ENCODE peak calls at places on chromosomes 7 and 10, in four cellular contexts. D is body of pancreas, F is GM23248, K is mammary epithelial cell. U is an unnamed sample. For H3K4me1, the result is how much of the 10 kb centered on the place peaks cover.

GRCh38 chr10:118209215-118209614 is 132.9 kb downstream of the FAM204A start:
- DNase-seq in D (no peak), F (no peak), K (peak), U (peak)

GRCh38 chr10:8069108-8069507 is 14.6 kb downstream of the GATA3 start:
- DNase-seq in D (no peak), K (no peak), F (no peak), U (no peak)

GRCh38 chr10:35961501-35961900 is 319.4 kb upstream of the FZD8 start:
- DNase-seq in D (no peak), F (peak), K (peak), U (no peak)

GRCh38 chr7:151990567-151990966 is 34.3 kb downstream of the GALNTL5 start:
- DNase-seq in D (no peak), K (no peak), F (peak), U (peak)

GRCh38 chr10:93991596-93992284 is 2.0 kb upstream of the PLCE1 start:
- DNase-seq in D (peak), F (peak), K (peak), U (peak)

GRCh38 chr7:47804767-47805545 is 143.3 kb downstream of the PKD1L1 start:
- DNase-seq in F (no peak), K (no peak), D (no peak), U (peak)

GRCh38 chr7:39587393-39587792 is 21.2 kb downstream of the YAE1 start:
- DNase-seq in D (no peak), K (peak), F (peak), U (no peak)

GRCh38 chr10:91643700-91644099 is 10.8 kb upstream of the PPP1R3C start:
- DNase-seq in F (no peak), K (peak), D (no peak), U (no peak)

GRCh38 chr7:39727614-39728013 is 104.2 kb downstream of the RALA start:
- DNase-seq in F (no peak), D (no peak), K (no peak), U (no peak)

GRCh38 chr7:100837099-100837836 is 9.9 kb upstream of the EPHB4 start:
- DNase-seq in D (peak), F (peak), K (peak), U (peak)

GRCh38 chr7:105878746-105879605 is 2.6 kb upstream of the ATXN7L1 start:
- DNase-seq in F (no peak), K (no peak), D (no peak), U (no peak)
- H3K4me3 ChIP-seq in F (no peak), K (no peak), D (no peak), U (no peak)

DNA sequence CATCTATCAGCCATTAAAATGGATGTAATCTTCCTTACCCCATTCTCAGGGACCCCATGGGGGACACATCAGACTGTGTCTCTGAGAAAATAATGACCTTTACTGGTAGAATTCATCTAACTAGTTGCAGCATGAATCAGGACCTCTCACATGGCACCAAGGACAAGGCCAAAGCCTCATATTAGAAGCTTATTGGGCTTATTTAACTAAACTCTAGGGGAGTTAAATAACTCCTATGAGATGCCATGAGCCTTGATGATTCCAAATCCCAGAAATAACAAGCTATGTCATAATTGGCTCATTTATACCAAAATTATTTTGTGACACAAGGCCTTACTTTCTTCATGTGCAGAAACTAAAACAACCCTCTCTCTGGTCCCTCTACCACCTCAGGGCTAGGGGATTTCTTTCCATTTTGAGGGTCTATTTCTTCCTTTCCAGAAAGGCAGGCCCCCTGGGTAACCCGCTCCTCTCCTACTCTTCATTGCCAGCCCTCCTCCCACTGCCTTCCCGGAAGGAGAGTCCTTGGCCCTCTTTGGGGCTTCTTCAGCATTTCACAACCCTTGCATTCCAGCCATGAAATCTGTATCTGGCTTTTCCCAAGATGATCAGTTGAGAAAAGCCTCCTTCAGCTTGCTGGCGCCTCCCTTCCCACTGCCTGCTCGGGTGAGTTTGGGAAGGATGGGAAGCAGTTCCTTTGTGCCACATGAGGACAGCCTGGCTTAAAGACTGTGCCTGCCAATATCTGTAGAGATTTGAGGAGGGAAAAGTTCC is 41.8 kb upstream of the TRIM8 start:
- DNase-seq in F (peak), D (no peak), K (no peak), U (no peak)
- H3K4me1 ChIP-seq in F (under half), D (under half), K (under half), U (under half)

GRCh38 chr7:131633342-131633843 is 77.0 kb upstream of the PODXL start:
- DNase-seq in K (peak), D (no peak), F (peak), U (no peak)
- H3K27ac ChIP-seq in K (no peak), D (no peak), F (peak), U (no peak)

GRCh38 chr7:75915416-75916156 is 631 bp downstream of the POR start:
- DNase-seq in F (peak), D (peak), K (no peak), U (no peak)

GRCh38 chr7:75914655-75915415 is at the start of gene POR:
- DNase-seq in D (peak), K (peak), F (peak), U (peak)

GRCh38 chr7:75916259-75916658 is 1.3 kb downstream of the POR start:
- DNase-seq in F (no peak), K (no peak), D (no peak), U (no peak)

GRCh38 chr7:75914169-75914654 is 743 bp upstream of the POR start:
- DNase-seq in K (no peak), D (peak), F (no peak), U (no peak)

DNA sequence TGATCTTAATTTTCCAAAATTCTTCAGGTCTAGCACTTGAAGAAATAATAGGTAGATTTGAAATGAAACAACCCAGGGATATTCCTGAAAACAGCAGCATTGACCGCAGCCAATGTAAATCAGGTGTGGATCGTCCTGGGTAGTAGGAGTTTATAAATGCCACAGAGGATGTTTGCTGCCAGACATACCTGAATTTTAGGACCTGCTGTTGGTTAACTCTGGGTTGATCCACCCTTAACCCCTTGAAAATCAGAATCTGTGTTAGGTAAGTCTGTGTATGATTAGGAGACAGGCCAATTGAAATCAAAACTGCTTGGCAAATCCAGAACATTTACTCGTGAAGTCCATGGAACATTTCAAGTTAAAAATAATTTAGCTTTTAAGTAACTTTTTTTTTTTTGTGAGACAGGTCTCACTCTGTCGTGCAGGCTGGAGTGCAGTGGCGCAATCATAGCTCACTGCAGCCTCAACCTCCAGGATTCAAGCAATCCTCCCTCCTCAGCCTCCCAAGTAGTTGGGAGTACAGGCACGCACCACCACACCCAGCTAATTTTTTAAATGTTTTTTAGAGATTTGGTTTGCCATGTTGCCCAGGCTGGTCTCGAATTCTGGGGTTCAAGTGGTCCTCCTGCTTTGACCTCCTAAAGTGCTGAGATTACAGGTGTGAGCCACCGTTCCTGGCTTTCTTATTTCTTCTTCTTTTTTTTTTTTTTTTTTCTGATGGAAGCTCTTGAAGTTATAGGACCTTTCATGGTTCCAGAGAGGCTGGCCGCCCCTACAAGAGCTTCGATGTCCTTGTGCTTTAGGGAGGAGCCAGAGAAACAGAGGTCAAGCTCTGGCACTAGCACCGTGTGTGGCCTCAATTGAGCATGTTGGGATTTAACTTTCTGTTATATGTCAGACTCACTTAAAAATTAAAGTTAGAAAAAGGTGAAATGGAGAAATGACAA is 2.0 kb downstream of the POR start:
- DNase-seq in D (no peak), F (no peak), K (no peak), U (no peak)
- H3K4me3 ChIP-seq in D (no peak), F (peak), K (no peak), U (no peak)

DNA sequence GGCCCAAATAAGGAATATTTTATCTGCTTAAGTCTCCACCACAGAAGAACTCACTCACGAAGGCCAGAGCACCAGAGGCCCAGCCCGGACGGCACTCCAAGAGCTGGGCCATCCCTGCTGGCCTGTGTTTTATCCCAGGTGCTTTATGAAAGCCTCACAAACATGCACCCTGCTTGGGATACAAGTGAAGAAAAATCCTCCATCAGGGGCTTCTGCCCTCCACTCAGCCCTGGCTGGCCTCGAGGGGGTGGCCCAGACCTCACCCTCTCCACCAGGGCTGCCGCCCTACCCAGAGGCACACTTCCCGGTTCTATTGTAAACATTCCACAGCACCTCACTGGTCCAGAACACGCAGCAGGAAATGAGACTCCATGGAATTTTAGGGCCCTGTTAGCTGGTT is 19.8 kb upstream of the DNAAF5 start:
- DNase-seq in K (no peak), F (no peak), D (no peak), U (no peak)
- H3K4me1 ChIP-seq in K (under half), F (under half), D (under half), U (under half)

GRCh38 chr7:77327067-77327931 is 88.8 kb downstream of the GSAP start:
- DNase-seq in F (peak), D (peak), K (peak), U (no peak)
- H3K27ac ChIP-seq in F (peak), D (peak), K (no peak), U (no peak)

GRCh38 chr10:73591935-73592699 is 975 bp upstream of the USP54 start:
- DNase-seq in D (peak), K (peak), F (peak), U (peak)

GRCh38 chr10:73591578-73591902 is 398 bp upstream of the USP54 start:
- DNase-seq in D (no peak), K (no peak), F (peak), U (peak)

GRCh38 chr10:73590881-73591577 is at the start of gene USP54:
- DNase-seq in F (peak), D (no peak), K (peak), U (peak)

GRCh38 chr10:73588656-73589055 is 2.5 kb downstream of the USP54 start:
- DNase-seq in D (no peak), K (no peak), F (peak), U (no peak)

GRCh38 chr10:73589538-73590126 is 1.5 kb downstream of the USP54 start:
- DNase-seq in K (peak), D (no peak), F (peak), U (no peak)
- H3K4me3 ChIP-seq in K (no peak), D (no peak), F (no peak), U (no peak)

GRCh38 chr10:72074413-72075183 is 13.8 kb downstream of the SPOCK2 start:
- DNase-seq in D (no peak), F (no peak), K (no peak), U (no peak)

GRCh38 chr10:72072046-72072445 is 16.3 kb downstream of the SPOCK2 start:
- DNase-seq in D (no peak), K (no peak), F (no peak), U (no peak)

GRCh38 chr10:72073677-72074412 is 14.5 kb downstream of the SPOCK2 start:
- DNase-seq in D (no peak), F (no peak), K (no peak), U (no peak)

GRCh38 chr10:72069751-72070501 is 18.4 kb downstream of the SPOCK2 start:
- DNase-seq in K (no peak), D (no peak), F (peak), U (no peak)

GRCh38 chr10:72072639-72073038 is 15.7 kb downstream of the SPOCK2 start:
- DNase-seq in D (no peak), K (no peak), F (no peak), U (no peak)
- H3K4me1 ChIP-seq in D (under half), K (under half), F (under half), U (under half)

GRCh38 chr7:44285561-44285960 is 39.8 kb downstream of the CAMK2B start:
- DNase-seq in F (no peak), D (no peak), K (no peak), U (no peak)
- H3K27ac ChIP-seq in F (no peak), D (no peak), K (no peak), U (no peak)

DNA sequence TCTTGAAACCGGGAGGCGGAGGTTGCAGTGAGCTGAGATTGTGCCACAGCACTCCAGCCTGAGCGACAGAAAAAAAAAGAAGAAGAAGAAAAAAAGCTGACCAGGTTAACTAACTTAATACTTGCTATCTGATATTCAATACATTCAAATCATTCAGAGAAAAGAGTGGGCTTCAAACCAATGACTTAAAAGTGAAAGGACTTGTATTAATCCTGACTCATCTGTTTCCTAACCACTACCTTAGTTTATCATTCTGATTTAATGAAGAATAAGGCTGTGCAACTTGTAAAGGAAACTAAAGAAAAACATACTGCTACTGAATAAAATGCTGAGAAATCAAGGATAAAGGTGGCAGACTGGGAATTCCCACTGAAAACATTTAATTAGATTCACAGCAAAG is 128.4 kb downstream of the NRBF2 start:
- DNase-seq in D (no peak), K (no peak), F (peak), U (no peak)
- H3K4me3 ChIP-seq in D (no peak), K (no peak), F (no peak), U (no peak)

U was measured in SJCRH30.